ENCODE peak calls at places on chromosomes 7 and 10, in five cellular contexts. P is HepG2, Y is K562, A is GM12878, O is H1. M is an unnamed sample.

GRCh38 chr10:114825513-114826253 is 4.1 kb downstream of the FHIP2A start:
- DNase-seq in P (no peak), Y (no peak), A (peak), O (no peak), M (no peak)

GRCh38 chr7:149706398-149706797 is 67.0 kb downstream of the ZNF467 start:
- DNase-seq in P (no peak), Y (no peak), A (no peak), O (no peak), M (no peak)

GRCh38 chr10:88754272-88754671 is 5.5 kb upstream of the LIPN start:
- DNase-seq in P (no peak), Y (no peak), A (no peak), O (no peak), M (peak)

GRCh38 chr10:72334196-72334831 is 20.4 kb downstream of the DNAJB12 start:
- DNase-seq in P (no peak), Y (peak), A (no peak), O (peak), M (peak)

GRCh38 chr7:151839511-151839921 is 37.4 kb downstream of the PRKAG2 start:
- DNase-seq in P (no peak), Y (no peak), A (no peak), O (no peak), M (no peak)

GRCh38 chr10:112782176-112782907 is 167.7 kb upstream of the TCF7L2 start:
- DNase-seq in P (no peak), Y (no peak), A (no peak), O (peak), M (no peak)

GRCh38 chr7:85114342-85114741 is 72.5 kb downstream of the SEMA3D start:
- DNase-seq in P (no peak), Y (no peak), A (no peak), O (no peak), M (no peak)

GRCh38 chr7:750111-750905 is 23.2 kb upstream of the PRKAR1B start:
- DNase-seq in P (no peak), Y (no peak), A (no peak), O (no peak), M (no peak)

GRCh38 chr10:45001382-45002148 is 842 bp downstream of the ZNF22 start:
- DNase-seq in P (no peak), Y (peak), A (peak), O (no peak), M (peak)

GRCh38 chr10:61078542-61078941 is 134.6 kb upstream of the RHOBTB1 start:
- DNase-seq in P (no peak), Y (no peak), A (no peak), O (no peak), M (no peak)

GRCh38 chr10:35875281-35875680 is 233.2 kb upstream of the FZD8 start:
- DNase-seq in P (no peak), Y (no peak), A (no peak), O (peak), M (no peak)

GRCh38 chr10:49298990-49299815 is at the start of gene C10orf71:
- DNase-seq in P (no peak), Y (peak), A (no peak), O (no peak), M (peak)

GRCh38 chr7:12054830-12055229 is 156.3 kb upstream of the TMEM106B start:
- DNase-seq in P (no peak), Y (no peak), A (no peak), O (no peak), M (no peak)

DNA sequence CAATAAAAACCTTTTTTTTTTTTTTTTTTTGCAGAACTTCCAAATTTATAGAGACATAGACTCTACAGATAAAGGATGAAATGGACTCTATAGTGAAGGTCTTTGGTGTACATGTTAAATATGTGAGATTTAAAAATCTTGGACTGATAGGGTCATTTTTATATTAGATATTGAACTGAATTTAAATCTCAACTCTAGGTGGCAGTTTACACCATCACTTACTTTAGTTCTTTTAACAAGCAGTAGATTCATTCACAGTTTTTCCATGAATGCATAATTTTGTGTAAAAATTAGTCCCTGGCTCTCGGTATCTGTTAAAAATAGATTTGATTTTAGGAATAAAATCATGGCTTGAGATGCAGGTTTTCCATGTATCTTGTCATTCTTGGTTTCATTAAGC is 31.1 kb upstream of the SNX13 start:
- DNase-seq in P (no peak), Y (no peak), A (no peak), O (no peak), M (no peak)
- TF ChIP-seq RFX5 in P (no peak), Y (no peak), A (no peak), O (no peak), M (no peak)

DNA sequence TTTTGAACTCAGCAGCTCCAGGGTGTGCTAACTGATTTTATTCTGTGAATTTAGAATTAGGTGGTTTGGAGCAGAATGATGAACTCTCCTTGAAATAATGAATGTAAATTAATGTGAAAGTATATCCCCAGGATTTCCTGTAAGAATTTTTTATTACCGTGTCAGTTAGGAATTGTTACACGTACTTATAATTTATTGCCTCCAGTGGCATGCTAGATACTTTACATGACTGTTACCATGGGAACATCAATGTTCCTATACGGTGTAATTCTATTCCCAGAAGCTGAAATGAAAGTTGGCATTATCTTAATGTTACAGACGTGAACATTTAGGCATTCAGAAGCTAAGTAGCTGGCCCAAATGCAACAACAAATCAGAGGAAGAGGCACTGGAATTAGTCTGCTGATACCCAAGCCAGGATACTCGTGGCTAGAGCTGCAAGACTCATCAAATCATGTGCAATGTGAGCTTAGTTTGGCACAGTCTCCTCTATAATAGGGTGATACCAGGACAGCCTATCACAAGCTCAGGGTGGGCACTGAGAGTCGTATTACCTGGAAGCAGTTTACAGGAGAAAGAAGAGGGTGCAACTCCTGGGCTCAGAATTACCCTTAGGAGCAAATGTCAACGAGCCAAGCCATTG is 30.0 kb upstream of the PRKAR2B start:
- DNase-seq in P (no peak), Y (no peak), A (no peak), O (no peak), M (no peak)
- TF ChIP-seq TAF1 in P (no peak), Y (no peak), A (no peak), O (no peak), M (no peak)

GRCh38 chr7:75989084-75989725 is 5.2 kb downstream of the TMEM120A start:
- DNase-seq in P (no peak), Y (no peak), A (no peak), O (peak), M (peak)

GRCh38 chr7:75987805-75988630 is 6.4 kb downstream of the TMEM120A start:
- DNase-seq in P (no peak), Y (no peak), A (no peak), O (peak), M (peak)

GRCh38 chr7:75992083-75992755 is 2.2 kb downstream of the TMEM120A start:
- DNase-seq in P (no peak), Y (no peak), A (no peak), O (no peak), M (peak)

GRCh38 chr7:75991531-75992082 is 2.8 kb downstream of the TMEM120A start:
- DNase-seq in P (no peak), Y (no peak), A (no peak), O (no peak), M (no peak)

DNA sequence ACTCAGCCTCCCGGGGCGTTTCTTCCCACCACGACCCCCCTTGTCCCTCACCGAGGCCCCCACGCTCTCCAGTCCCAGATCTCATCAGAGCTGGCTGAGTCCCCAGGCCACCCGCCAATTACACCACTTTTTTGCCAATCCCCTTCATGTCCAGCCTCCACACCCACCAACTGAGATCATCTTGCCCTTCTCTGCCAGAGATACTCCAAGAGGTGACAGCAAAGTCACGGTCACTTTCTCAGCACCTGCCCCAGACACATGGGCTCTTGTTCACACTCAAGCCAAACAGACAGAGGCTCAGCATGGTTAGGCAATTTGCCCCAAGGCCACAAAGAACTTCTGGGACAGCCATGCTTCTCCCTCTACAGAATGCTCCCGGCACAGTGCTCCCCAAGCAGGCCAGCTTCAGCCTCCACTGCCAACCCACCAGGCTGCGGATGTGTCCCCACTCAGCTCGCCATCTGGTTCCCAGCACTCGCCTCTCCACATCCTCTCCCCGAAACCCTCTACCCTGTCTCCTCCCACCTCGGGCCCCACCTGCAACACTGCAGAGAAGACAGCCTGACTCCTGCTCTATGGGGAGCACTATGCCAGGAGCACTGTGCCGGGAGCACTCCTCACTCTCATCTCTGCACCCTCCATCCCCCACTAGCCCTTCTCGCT is 4.5 kb downstream of the TMEM120A start:
- DNase-seq in P (peak), Y (no peak), A (no peak), O (peak), M (peak)
- TF ChIP-seq RFX5 in P (no peak), Y (no peak), A (no peak), O (no peak), M (no peak)

GRCh38 chr7:138608292-138608691 is 92.9 kb downstream of the SVOPL start:
- DNase-seq in P (no peak), Y (no peak), A (peak), O (no peak), M (no peak)
- TF ChIP-seq TAF1 in P (no peak), Y (no peak), A (no peak), O (no peak), M (no peak)

DNA sequence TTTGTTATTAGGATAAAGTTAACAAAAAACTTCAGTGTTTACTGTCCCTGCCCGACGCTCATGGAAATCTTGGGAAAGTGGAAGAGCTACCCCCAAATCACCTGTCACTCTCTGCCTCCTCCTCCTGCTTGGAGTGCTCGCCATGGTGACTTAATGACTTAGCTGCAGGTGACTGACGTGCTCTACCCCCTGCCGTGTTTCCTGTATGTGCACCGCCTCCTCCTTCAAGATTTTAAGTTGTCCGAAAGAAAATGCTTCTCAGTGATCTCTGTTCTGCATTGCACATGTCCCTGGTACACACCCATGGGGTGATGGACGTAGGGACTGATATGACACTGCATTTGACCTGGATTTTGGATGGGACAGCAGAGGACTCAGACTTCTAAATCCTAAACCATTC is 338.8 kb upstream of the SHH start:
- DNase-seq in P (no peak), Y (no peak), A (no peak), O (no peak), M (no peak)
- TF ChIP-seq RFX5 in P (no peak), Y (no peak), A (no peak), O (no peak), M (no peak)

DNA sequence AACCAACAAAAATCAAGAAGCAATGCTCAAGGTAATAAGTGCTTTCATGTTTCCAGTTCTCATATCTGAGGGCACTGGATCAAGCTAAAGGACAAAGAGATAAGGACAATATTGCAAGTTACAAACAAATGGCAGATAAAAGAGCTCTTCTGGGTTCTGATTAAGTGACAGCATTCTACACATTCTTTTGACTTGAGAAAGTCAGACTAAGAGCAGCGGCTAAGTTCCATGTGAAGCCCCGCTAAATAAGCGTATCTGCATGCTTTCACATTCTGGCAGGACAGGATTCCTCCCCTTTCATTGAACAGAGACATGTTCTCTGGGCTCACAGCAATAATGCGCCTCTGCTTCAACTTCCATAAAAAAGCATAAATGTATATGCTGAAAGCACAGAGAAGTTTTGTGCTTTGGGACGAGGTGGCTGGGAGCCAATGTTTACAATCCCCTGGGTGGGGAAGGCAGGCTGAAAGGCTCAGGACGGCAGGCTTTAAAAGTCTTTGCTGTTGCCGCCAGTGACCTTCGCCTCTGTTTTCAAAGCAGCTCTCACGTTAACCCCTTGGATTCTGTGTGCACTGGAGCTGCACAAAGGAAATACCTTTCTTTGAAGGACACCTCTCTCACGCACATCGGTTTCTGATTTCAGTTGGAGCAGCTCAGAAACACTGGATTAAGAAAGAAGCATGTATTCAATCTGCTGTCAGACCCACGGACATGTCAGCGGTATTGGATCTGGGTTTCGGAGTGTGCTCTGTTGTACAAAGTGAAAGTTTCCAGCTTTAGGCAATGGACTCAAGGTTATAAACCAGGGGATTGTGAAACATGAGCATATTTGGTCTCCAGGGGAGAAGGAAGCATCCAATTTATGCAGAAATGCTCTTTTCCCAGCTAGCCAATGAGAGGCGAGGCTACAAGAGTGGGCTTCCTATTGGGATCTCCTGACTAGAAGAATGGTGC is 105.4 kb upstream of the FAM133B start:
- DNase-seq in P (peak), Y (peak), A (no peak), O (peak), M (no peak)
- TF ChIP-seq TAF1 in P (peak), Y (no peak), A (no peak), O (no peak), M (no peak)

M was measured in SK-N-SH.